ENCODE peak calls at places on chromosomes 7 and 10, in six cellular contexts. L is NCI-H1092 treated with DMSO at 0.1 percent for 48 hours, U is HT-29, V is PC-9, T is fibroblast of lung, B is GM06990. G is an unnamed sample.

GRCh38 chr10:125795111-125795510 is 19.5 kb upstream of the MMP21 start:
- DNase-seq in T (no peak), V (no peak), L (no peak), B (no peak), U (no peak), G (no peak)

GRCh38 chr7:136234040-136234439 is 256.9 kb upstream of the MTPN start:
- DNase-seq in U (no peak), T (peak; percentile 2), B (no peak), V (peak; percentile 0), L (no peak), G (no peak)

GRCh38 chr7:881441-882234 is 5.3 kb downstream of the GET4 start:
- DNase-seq in L (no peak), T (no peak), U (no peak), B (no peak), V (no peak), G (no peak)

GRCh38 chr7:96313940-96314339 is 8.0 kb downstream of the SLC25A13 start:
- DNase-seq in B (no peak), U (no peak), T (no peak), L (no peak), V (no peak), G (no peak)

GRCh38 chr7:130841416-130841815 is 107.4 kb upstream of the KLF14 start:
- DNase-seq in U (no peak), L (no peak), B (no peak), V (no peak), T (no peak), G (no peak)

GRCh38 chr7:133797355-133797754 is 329.8 kb upstream of the LRGUK start:
- DNase-seq in L (no peak), U (no peak), V (no peak), B (no peak), T (no peak), G (no peak)

GRCh38 chr7:137682596-137682995 is 164.2 kb downstream of the DGKI start:
- DNase-seq in U (no peak), T (peak; percentile 99), V (no peak), L (no peak), B (no peak), G (no peak)

GRCh38 chr10:3071405-3072198 is 4.3 kb downstream of the PFKP start:
- DNase-seq in T (peak; percentile 94), B (no peak), L (no peak), U (peak; percentile 65), V (peak; percentile 64), G (no peak)

GRCh38 chr10:103676851-103677417 is 178.4 kb downstream of the SH3PXD2A start:
- DNase-seq in B (no peak), V (no peak), L (no peak), U (no peak), T (peak; percentile 99), G (no peak)

GRCh38 chr10:131947631-131948347 is 33.9 kb downstream of the BNIP3 start:
- DNase-seq in U (peak; percentile 82), L (no peak), V (peak; percentile 48), T (peak; percentile 88), B (no peak), G (no peak)

GRCh38 chr10:133267293-133267692 is 9.4 kb downstream of the ADAM8 start:
- DNase-seq in B (no peak), T (no peak), U (no peak), L (no peak), V (no peak), G (no peak)

GRCh38 chr7:128697301-128697905 is 25.3 kb downstream of the GARIN1A start:
- DNase-seq in B (peak; percentile 80), L (no peak), U (no peak), V (peak; percentile 59), T (peak; percentile 73), G (peak; percentile 49)

GRCh38 chr7:134365341-134366054 is 48.8 kb upstream of the SLC35B4 start:
- DNase-seq in V (peak; percentile 16), T (peak; percentile 60), B (no peak), L (no peak), U (peak; percentile 64), G (no peak)

GRCh38 chr7:38316733-38317360 is 43.4 kb upstream of the TARP start:
- DNase-seq in L (no peak), B (no peak), V (no peak), U (no peak), T (no peak), G (no peak)